ENCODE peak calls at places on chromosomes 3 and 15, in five cellular contexts. D is neuronal stem cell; V is body of pancreas; K is CD8-positive, alpha-beta T cell; T is tibial artery. W is an unnamed sample. For H3K4me1 and H3K9me3, the result is how much of the 10 kb centered on the place peaks cover.

GRCh38 chr3:44988073-44988472 is 12.0 kb downstream of the EXOSC7 start:
- DNase-seq in D (no peak), T (no peak), K (no peak), V (no peak), W (peak)

GRCh38 chr3:115616461-115616860 is 6.8 kb upstream of the GAP43 start:
- DNase-seq in K (no peak), T (no peak), D (no peak), V (no peak), W (no peak)

GRCh38 chr3:48042071-48042760 is 26.0 kb upstream of the MAP4 start:
- DNase-seq in D (no peak), V (no peak), T (no peak), K (no peak), W (no peak)

GRCh38 chr15:37038036-37038715 is 62.2 kb downstream of the MEIS2 start:
- DNase-seq in K (no peak), V (no peak), D (no peak), T (no peak), W (no peak)

GRCh38 chr3:71606582-71606981 is 23.1 kb upstream of the FOXP1 start:
- DNase-seq in D (no peak), K (no peak), T (no peak), V (no peak), W (no peak)

GRCh38 chr3:128190501-128190900 is 37.2 kb downstream of the EEFSEC start:
- DNase-seq in K (no peak), D (no peak), V (no peak), T (no peak), W (no peak)

GRCh38 chr3:67228136-67228535 is 230.0 kb downstream of the KBTBD8 start:
- DNase-seq in V (no peak), K (no peak), D (no peak), T (no peak), W (no peak)

GRCh38 chr3:30457081-30457480 is 149.3 kb upstream of the TGFBR2 start:
- DNase-seq in K (no peak), V (no peak), D (no peak), T (no peak), W (no peak)

GRCh38 chr3:175869398-175869797 is 1010.3 kb downstream of the NAALADL2 start:
- DNase-seq in T (no peak), D (no peak), K (no peak), V (no peak), W (no peak)

GRCh38 chr15:39685999-39686613 is 96.5 kb downstream of the FSIP1 start:
- DNase-seq in T (no peak), K (peak), D (peak), V (peak), W (no peak)

GRCh38 chr15:89203705-89204273 is 17.6 kb downstream of the RLBP1 start:
- DNase-seq in T (no peak), D (no peak), V (no peak), K (no peak), W (no peak)

GRCh38 chr3:139653582-139653981 is 24.2 kb downstream of the NMNAT3 start:
- DNase-seq in V (no peak), T (no peak), K (no peak), D (no peak), W (no peak)

GRCh38 chr3:137778941-137779340 is 14.8 kb downstream of the SOX14 start:
- DNase-seq in V (no peak), D (no peak), T (no peak), K (no peak), W (no peak)

GRCh38 chr3:39414421-39414907 is 7.9 kb downstream of the RPSA start:
- DNase-seq in V (peak), D (no peak), T (no peak), K (no peak), W (no peak)

GRCh38 chr3:24533557-24534193 is 39.0 kb upstream of the THRB start:
- DNase-seq in V (no peak), D (no peak), T (no peak), K (no peak), W (no peak)

GRCh38 chr3:50160561-50160983 is 5.4 kb downstream of the SEMA3F start:
- DNase-seq in V (no peak), T (no peak), D (no peak), K (no peak), W (no peak)
- H3K4me1 ChIP-seq in V (under half), T (under half), D (under half), K (under half), W (under half)

DNA sequence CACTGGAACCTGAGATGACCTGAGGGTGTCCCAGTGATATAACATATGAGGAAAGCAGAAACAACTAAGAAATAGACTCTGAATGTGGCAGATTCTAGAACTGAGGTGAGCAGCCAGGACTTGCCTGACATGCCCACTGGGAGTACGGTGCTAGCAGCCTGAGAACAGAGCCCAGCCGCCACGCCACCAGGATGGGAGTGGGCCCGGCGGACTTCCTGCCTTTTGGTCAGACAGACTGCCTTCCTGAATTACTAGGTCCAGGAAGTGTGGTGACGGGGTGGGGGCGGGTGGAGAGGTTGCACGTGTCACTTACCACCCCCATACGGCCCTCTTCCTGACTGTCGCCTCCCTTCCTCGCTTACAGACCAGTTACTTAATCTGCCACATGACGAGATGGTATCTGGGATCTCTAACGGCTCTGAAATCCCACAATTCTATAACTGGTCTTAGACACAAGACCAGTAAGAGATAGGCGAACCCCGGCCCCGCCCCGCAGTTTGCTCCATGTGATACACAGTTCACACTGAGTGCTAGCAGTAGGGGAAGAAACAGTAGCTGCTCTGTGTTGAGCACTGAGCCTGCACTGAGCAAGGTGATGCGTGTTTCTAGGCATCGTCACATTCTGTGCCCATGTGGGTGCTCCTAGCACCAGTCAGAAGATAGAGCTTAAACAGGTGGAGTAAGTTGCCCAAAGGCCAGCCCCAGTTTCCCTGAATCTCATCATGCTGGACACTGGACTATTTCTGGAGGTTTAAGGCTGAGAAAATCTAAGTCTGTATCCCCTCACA is 95.7 kb downstream of the CPN2 start:
- DNase-seq in T (peak), D (no peak), V (peak), K (peak), W (peak)
- H3K4me3 ChIP-seq in T (no peak), D (no peak), V (no peak), K (peak), W (peak)

DNA sequence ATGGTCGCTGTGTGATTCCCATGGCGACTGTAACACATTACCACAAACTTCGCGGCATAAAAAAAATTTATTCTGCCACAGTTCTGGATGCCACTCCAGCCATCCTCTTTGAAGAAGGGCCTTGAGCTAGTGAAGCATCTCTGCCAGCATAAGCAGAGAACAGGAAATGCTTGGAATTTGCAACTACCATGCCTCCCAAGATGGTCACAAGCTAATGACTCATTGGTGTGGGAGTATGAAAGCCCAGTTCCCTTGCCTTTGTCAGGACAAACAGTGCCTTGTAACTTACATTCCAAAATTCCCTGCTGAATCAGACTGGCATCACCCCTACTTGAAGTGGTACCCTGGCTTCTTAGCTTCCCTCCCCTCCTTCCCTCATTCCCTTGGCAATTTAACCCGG is 129.7 kb downstream of the PROS1 start:
- DNase-seq in T (peak), V (no peak), K (no peak), D (no peak), W (no peak)
- H3K9me3 ChIP-seq in T (under half), V (under half), K (under half), D (under half), W (under half)

DNA sequence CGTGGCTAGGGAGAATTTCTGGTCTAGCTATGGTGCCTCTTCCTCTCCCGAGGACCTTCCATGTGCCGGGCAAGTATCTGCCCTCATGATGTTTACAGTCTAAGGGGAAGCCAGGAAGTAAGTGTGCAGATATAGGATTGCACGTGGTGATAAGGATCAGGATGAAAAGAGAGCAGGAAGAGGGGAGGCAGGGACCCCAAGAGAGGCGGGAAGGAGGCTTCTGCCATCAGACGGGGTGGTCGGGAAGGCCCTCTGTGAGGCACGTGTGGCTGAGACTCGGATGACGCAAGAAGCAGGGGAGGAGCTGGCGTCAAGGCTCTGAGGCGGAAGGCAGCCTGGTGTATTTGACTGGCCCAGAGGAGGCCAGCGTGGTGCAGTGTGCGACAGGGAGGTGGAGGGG is 747 bp upstream of the IQSEC1 start:
- DNase-seq in V (no peak), D (no peak), T (no peak), K (no peak), W (no peak)
- H3K4me1 ChIP-seq in V (under half), D (under half), T (under half), K (half or more), W (under half)

DNA sequence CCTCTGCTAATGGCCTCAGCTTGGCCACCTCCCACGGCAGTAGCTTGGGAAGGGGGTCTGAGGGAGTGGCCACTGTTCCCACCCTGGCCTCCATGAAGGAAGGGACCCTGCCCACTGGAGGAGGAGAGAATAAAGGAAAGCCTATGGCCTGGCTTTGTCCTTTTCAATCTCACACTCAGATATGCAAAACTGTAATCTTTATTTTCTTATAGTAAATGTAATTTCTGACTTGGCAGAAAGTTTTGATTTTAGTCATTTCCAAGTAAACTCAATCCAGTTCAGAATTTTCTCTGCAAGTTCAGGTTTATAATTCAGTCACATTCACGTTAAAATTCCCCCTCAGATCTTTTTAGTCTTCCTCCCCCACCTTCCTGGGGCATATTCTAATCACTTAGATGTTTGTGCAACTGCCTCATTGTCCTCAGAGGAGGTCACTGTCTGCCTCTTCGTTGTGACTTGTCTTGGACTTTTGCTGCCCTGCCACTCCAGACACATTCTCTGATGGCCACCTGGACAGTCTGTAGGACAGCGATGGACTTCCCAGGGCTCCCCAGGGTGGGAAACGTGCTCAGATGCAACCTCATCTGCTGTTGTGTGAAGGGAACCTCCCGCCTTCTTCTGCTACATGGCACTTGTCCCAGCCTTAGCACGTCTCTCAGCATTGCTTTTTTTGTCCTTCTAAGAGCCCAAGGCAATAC is 222.8 kb upstream of the TBL1XR1 start:
- DNase-seq in K (no peak), D (no peak), V (no peak), T (peak), W (no peak)
- H3K4me3 ChIP-seq in K (no peak), D (no peak), V (no peak), T (no peak), W (no peak)

GRCh38 chr15:22257047-22257667 is 176.8 kb downstream of the OR4M2 start:
- DNase-seq in K (no peak), D (no peak), V (no peak), T (no peak), W (no peak)

GRCh38 chr15:22259881-22260421 is 179.6 kb downstream of the OR4M2 start:
- DNase-seq in V (no peak), K (no peak), T (no peak), D (no peak), W (peak)

GRCh38 chr15:22262613-22263020 is 182.3 kb downstream of the OR4M2 start:
- DNase-seq in K (peak), T (no peak), V (peak), D (no peak), W (peak)

GRCh38 chr15:22257668-22258401 is 177.5 kb downstream of the OR4M2 start:
- DNase-seq in T (no peak), K (no peak), V (no peak), D (no peak), W (no peak)

DNA sequence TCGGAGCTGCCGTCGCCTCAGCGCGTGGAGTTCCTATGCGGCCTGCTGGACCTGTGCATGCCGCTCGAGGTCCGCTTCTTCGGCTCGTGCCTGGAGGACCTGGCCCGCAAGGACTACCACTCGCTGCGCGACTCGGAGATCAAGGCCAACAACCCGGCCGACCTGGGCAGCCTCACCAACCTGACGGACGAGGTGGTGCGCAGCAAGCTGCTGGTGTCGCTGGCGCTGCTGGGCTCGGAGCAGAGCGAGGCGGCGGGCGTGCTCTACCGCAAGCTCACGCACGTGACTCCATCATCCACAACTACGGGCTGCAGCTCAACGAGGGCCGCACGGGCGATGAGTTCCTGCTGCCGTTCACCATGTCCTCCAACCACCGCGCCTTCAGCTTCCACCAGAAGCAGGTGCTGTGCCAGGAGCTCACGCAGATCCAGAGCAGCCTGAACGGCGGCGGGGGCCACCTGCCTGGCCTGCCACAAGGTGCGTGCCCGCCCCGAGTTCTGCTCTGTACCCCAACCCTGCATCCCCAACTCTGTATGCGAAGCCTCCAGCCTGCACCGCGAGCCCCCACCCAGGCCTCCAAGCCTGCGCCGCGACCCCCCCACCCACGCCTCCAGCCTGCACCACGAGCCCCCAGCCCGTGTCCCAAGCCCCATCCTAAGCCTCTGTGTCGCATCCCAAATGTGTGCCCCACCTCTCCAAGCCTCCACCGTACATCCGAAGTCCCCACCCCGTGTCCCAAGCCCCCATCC is 178.2 kb downstream of the OR4M2 start:
- DNase-seq in K (no peak), V (no peak), T (no peak), D (no peak), W (no peak)
- H3K9me3 ChIP-seq in K (under half), V (under half), T (under half), D (under half), W (under half)

GRCh38 chr15:91929509-91929908 is 76.0 kb downstream of the SLCO3A1 start:
- DNase-seq in T (no peak), K (no peak), V (no peak), D (no peak), W (no peak)
- H3K4me1 ChIP-seq in T (under half), K (under half), V (under half), D (under half), W (under half)

DNA sequence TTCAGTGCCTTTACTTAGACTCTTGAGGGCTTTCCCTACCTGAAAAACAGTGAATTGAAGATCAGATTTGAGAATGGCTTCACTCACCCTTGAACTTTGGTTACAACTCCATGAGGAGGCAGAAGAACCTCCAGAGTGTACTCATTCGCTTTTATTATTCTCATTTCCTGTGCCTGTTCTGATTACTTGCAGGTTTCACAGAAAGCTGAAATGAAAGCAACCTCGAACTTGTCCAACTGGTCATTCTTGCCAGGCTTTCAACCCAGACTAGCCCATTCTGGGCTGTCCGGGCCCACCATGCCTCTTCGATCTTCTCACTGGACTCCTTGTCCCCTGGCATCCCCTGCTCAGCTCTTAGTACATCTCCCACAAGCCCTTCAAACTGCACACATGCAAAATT is 20.2 kb upstream of the THUMPD3 start:
- DNase-seq in T (no peak), V (no peak), K (no peak), D (no peak), W (no peak)
- H3K4me3 ChIP-seq in T (no peak), V (no peak), K (no peak), D (no peak), W (no peak)

GRCh38 chr3:26827169-26827568 is 204.6 kb downstream of the LRRC3B start:
- DNase-seq in V (no peak), K (no peak), T (no peak), D (no peak), W (no peak)
- H3K9me3 ChIP-seq in V (under half), K (under half), T (under half), D (under half), W (under half)

W was measured in naive thymus-derived CD4-positive, alpha-beta T cell.